ENCODE peak calls at places on chromosome 1, in ten cellular contexts. One of them, this sample, is unnamed.

GRCh38 chr1:94280541-94280940 is 43.2 kb upstream of the ARHGAP29 start:
- DNase-seq in heart left ventricle: no peak
- DNase-seq in sigmoid colon: no peak
- DNase-seq in A549: no peak
- DNase-seq in IMR-90: no peak
- DNase-seq in NB4: no peak
- DNase-seq in breast epithelium: no peak
- DNase-seq in right lobe of liver: no peak
- DNase-seq in HCT116: no peak
- DNase-seq in Peyer's patch: no peak
- DNase-seq in this sample: no peak

GRCh38 chr1:246492611-246493245 is 14.4 kb downstream of the SMYD3 start:
- DNase-seq in heart left ventricle: peak
- DNase-seq in sigmoid colon: no peak
- DNase-seq in A549: peak
- DNase-seq in IMR-90: peak
- DNase-seq in NB4: peak
- DNase-seq in breast epithelium: no peak
- DNase-seq in right lobe of liver: peak
- DNase-seq in HCT116: peak
- DNase-seq in Peyer's patch: peak
- DNase-seq in this sample: peak

GRCh38 chr1:245915406-245915805 is 591.7 kb downstream of the SMYD3 start:
- DNase-seq in heart left ventricle: no peak
- DNase-seq in sigmoid colon: no peak
- DNase-seq in A549: no peak
- DNase-seq in IMR-90: no peak
- DNase-seq in NB4: no peak
- DNase-seq in breast epithelium: no peak
- DNase-seq in right lobe of liver: no peak
- DNase-seq in HCT116: no peak
- DNase-seq in Peyer's patch: no peak
- DNase-seq in this sample: no peak

GRCh38 chr1:221912230-221912629 is 170.3 kb upstream of the DUSP10 start:
- DNase-seq in heart left ventricle: no peak
- DNase-seq in sigmoid colon: no peak
- DNase-seq in A549: no peak
- DNase-seq in IMR-90: peak
- DNase-seq in NB4: no peak
- DNase-seq in breast epithelium: no peak
- DNase-seq in right lobe of liver: no peak
- DNase-seq in HCT116: no peak
- DNase-seq in Peyer's patch: no peak
- DNase-seq in this sample: no peak

GRCh38 chr1:182246783-182247182 is 144.8 kb downstream of the GLUL start:
- DNase-seq in heart left ventricle: no peak
- DNase-seq in sigmoid colon: no peak
- DNase-seq in A549: no peak
- DNase-seq in IMR-90: no peak
- DNase-seq in NB4: no peak
- DNase-seq in breast epithelium: peak
- DNase-seq in right lobe of liver: peak
- DNase-seq in HCT116: no peak
- DNase-seq in Peyer's patch: no peak
- DNase-seq in this sample: peak

GRCh38 chr1:200107004-200107470 is 79.5 kb downstream of the NR5A2 start:
- DNase-seq in heart left ventricle: no peak
- DNase-seq in sigmoid colon: no peak
- DNase-seq in A549: no peak
- DNase-seq in IMR-90: no peak
- DNase-seq in NB4: no peak
- DNase-seq in breast epithelium: no peak
- DNase-seq in right lobe of liver: no peak
- DNase-seq in HCT116: no peak
- DNase-seq in Peyer's patch: peak
- DNase-seq in this sample: no peak

GRCh38 chr1:155012052-155012546 is 9.5 kb downstream of the ZBTB7B start:
- DNase-seq in heart left ventricle: peak
- DNase-seq in sigmoid colon: peak
- DNase-seq in A549: no peak
- DNase-seq in IMR-90: no peak
- DNase-seq in NB4: peak
- DNase-seq in breast epithelium: peak
- DNase-seq in right lobe of liver: peak
- DNase-seq in HCT116: peak
- DNase-seq in Peyer's patch: peak
- DNase-seq in this sample: peak

GRCh38 chr1:168631671-168632400 is 55.4 kb downstream of the XCL1 start:
- DNase-seq in heart left ventricle: no peak
- DNase-seq in sigmoid colon: no peak
- DNase-seq in A549: no peak
- DNase-seq in IMR-90: no peak
- DNase-seq in NB4: no peak
- DNase-seq in breast epithelium: no peak
- DNase-seq in right lobe of liver: no peak
- DNase-seq in HCT116: no peak
- DNase-seq in Peyer's patch: no peak
- DNase-seq in this sample: no peak

GRCh38 chr1:88612783-88613182 is 71.3 kb upstream of the PKN2 start:
- DNase-seq in heart left ventricle: no peak
- DNase-seq in sigmoid colon: no peak
- DNase-seq in A549: no peak
- DNase-seq in IMR-90: no peak
- DNase-seq in NB4: no peak
- DNase-seq in breast epithelium: no peak
- DNase-seq in right lobe of liver: no peak
- DNase-seq in HCT116: peak
- DNase-seq in Peyer's patch: peak
- DNase-seq in this sample: no peak

GRCh38 chr1:66248746-66249145 is 285.2 kb upstream of the SGIP1 start:
- DNase-seq in heart left ventricle: no peak
- DNase-seq in sigmoid colon: no peak
- DNase-seq in A549: no peak
- DNase-seq in IMR-90: no peak
- DNase-seq in NB4: no peak
- DNase-seq in breast epithelium: no peak
- DNase-seq in right lobe of liver: no peak
- DNase-seq in HCT116: no peak
- DNase-seq in Peyer's patch: no peak
- DNase-seq in this sample: no peak

GRCh38 chr1:243917863-243918565 is 68.0 kb upstream of the AKT3 start:
- DNase-seq in heart left ventricle: no peak
- DNase-seq in sigmoid colon: no peak
- DNase-seq in A549: no peak
- DNase-seq in IMR-90: peak
- DNase-seq in NB4: no peak
- DNase-seq in breast epithelium: no peak
- DNase-seq in right lobe of liver: no peak
- DNase-seq in HCT116: no peak
- DNase-seq in Peyer's patch: no peak
- DNase-seq in this sample: no peak

GRCh38 chr1:243912347-243912746 is 62.3 kb upstream of the AKT3 start:
- DNase-seq in heart left ventricle: no peak
- DNase-seq in sigmoid colon: no peak
- DNase-seq in A549: no peak
- DNase-seq in IMR-90: no peak
- DNase-seq in NB4: no peak
- DNase-seq in breast epithelium: no peak
- DNase-seq in right lobe of liver: no peak
- DNase-seq in HCT116: no peak
- DNase-seq in Peyer's patch: no peak
- DNase-seq in this sample: no peak

GRCh38 chr1:243921113-243921512 is 71.1 kb upstream of the AKT3 start:
- DNase-seq in heart left ventricle: no peak
- DNase-seq in sigmoid colon: no peak
- DNase-seq in A549: no peak
- DNase-seq in IMR-90: no peak
- DNase-seq in NB4: no peak
- DNase-seq in breast epithelium: no peak
- DNase-seq in right lobe of liver: no peak
- DNase-seq in HCT116: no peak
- DNase-seq in Peyer's patch: no peak
- DNase-seq in this sample: peak

GRCh38 chr1:243916160-243916559 is 66.1 kb upstream of the AKT3 start:
- DNase-seq in heart left ventricle: no peak
- DNase-seq in sigmoid colon: no peak
- DNase-seq in A549: no peak
- DNase-seq in IMR-90: peak
- DNase-seq in NB4: no peak
- DNase-seq in breast epithelium: no peak
- DNase-seq in right lobe of liver: no peak
- DNase-seq in HCT116: no peak
- DNase-seq in Peyer's patch: no peak
- DNase-seq in this sample: no peak

DNA sequence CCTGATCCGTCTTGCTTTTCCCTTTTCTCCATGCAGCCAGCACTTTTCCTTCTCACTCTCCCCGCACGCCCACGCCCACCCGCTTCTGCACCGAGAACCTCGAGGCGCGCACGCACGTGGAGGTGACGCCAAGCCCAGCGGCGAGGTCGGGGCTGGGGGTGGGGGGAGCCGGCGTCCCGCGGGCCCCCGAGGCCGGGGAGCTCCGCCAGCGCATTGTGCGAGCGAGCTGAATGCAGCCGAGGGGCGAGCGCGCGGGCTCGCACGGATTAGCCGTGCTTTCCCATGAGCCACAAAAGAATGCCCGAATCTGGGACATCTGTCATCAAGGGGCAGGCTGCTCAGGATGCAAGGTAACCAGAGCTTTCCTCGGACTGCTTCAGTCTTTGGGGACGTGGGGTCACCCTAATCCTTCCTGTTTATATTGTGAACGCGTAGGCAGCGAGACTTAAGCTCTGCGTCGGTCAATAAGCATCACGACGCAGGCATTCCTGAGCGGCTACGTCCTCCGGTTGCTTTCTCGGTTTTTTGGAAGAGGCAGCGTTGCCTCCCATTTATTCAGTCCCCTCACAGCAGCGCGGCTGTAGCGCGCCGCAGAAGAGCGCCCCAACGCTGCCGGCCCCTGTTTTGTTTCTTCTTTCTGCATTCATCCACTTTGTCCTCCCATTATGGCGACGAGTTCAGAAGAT is 67.3 kb upstream of the AKT3 start:
- DNase-seq in heart left ventricle: peak
- DNase-seq in sigmoid colon: peak
- DNase-seq in A549: peak
- DNase-seq in IMR-90: peak
- DNase-seq in NB4: peak
- DNase-seq in breast epithelium: no peak
- DNase-seq in right lobe of liver: no peak
- DNase-seq in HCT116: no peak
- DNase-seq in Peyer's patch: no peak
- DNase-seq in this sample: no peak
- TF ChIP-seq POLR2A in heart left ventricle: no peak
- TF ChIP-seq POLR2A in sigmoid colon: no peak
- TF ChIP-seq POLR2A in A549: no peak
- TF ChIP-seq POLR2A in IMR-90: peak
- TF ChIP-seq POLR2A in NB4: no peak
- TF ChIP-seq POLR2A in breast epithelium: no peak
- TF ChIP-seq POLR2A in right lobe of liver: no peak
- TF ChIP-seq POLR2A in HCT116: no peak
- TF ChIP-seq POLR2A in Peyer's patch: no peak
- TF ChIP-seq POLR2A in this sample: no peak

GRCh38 chr1:5637171-5637570 is 355.1 kb downstream of the NPHP4 start:
- DNase-seq in heart left ventricle: no peak
- DNase-seq in sigmoid colon: no peak
- DNase-seq in A549: peak
- DNase-seq in IMR-90: no peak
- DNase-seq in NB4: peak
- DNase-seq in breast epithelium: no peak
- DNase-seq in right lobe of liver: peak
- DNase-seq in HCT116: peak
- DNase-seq in Peyer's patch: no peak
- DNase-seq in this sample: no peak
- TF ChIP-seq CTCF in heart left ventricle: peak
- TF ChIP-seq CTCF in sigmoid colon: no peak
- TF ChIP-seq CTCF in A549: peak
- TF ChIP-seq CTCF in IMR-90: no peak
- TF ChIP-seq CTCF in NB4: peak
- TF ChIP-seq CTCF in breast epithelium: no peak
- TF ChIP-seq CTCF in right lobe of liver: peak
- TF ChIP-seq CTCF in HCT116: peak
- TF ChIP-seq CTCF in Peyer's patch: peak
- TF ChIP-seq CTCF in this sample: no peak

GRCh38 chr1:11291049-11291448 is 18.1 kb downstream of the UBIAD1 start:
- DNase-seq in heart left ventricle: no peak
- DNase-seq in sigmoid colon: no peak
- DNase-seq in A549: no peak
- DNase-seq in IMR-90: no peak
- DNase-seq in NB4: no peak
- DNase-seq in breast epithelium: no peak
- DNase-seq in right lobe of liver: no peak
- DNase-seq in HCT116: no peak
- DNase-seq in Peyer's patch: no peak
- DNase-seq in this sample: no peak
- TF ChIP-seq POLR2A in heart left ventricle: no peak
- TF ChIP-seq POLR2A in sigmoid colon: no peak
- TF ChIP-seq POLR2A in A549: no peak
- TF ChIP-seq POLR2A in IMR-90: no peak
- TF ChIP-seq POLR2A in NB4: no peak
- TF ChIP-seq POLR2A in breast epithelium: no peak
- TF ChIP-seq POLR2A in right lobe of liver: no peak
- TF ChIP-seq POLR2A in HCT116: no peak
- TF ChIP-seq POLR2A in Peyer's patch: no peak
- TF ChIP-seq POLR2A in this sample: no peak

GRCh38 chr1:194813109-194813508 is 1626.7 kb upstream of the B3GALT2 start:
- DNase-seq in heart left ventricle: no peak
- DNase-seq in sigmoid colon: no peak
- DNase-seq in A549: no peak
- DNase-seq in IMR-90: no peak
- DNase-seq in NB4: no peak
- DNase-seq in breast epithelium: no peak
- DNase-seq in right lobe of liver: no peak
- DNase-seq in HCT116: no peak
- DNase-seq in Peyer's patch: no peak
- DNase-seq in this sample: no peak

GRCh38 chr1:194807530-194808220 is 1621.3 kb upstream of the B3GALT2 start:
- DNase-seq in heart left ventricle: no peak
- DNase-seq in sigmoid colon: no peak
- DNase-seq in A549: no peak
- DNase-seq in IMR-90: no peak
- DNase-seq in NB4: no peak
- DNase-seq in breast epithelium: no peak
- DNase-seq in right lobe of liver: no peak
- DNase-seq in HCT116: no peak
- DNase-seq in Peyer's patch: no peak
- DNase-seq in this sample: no peak

DNA sequence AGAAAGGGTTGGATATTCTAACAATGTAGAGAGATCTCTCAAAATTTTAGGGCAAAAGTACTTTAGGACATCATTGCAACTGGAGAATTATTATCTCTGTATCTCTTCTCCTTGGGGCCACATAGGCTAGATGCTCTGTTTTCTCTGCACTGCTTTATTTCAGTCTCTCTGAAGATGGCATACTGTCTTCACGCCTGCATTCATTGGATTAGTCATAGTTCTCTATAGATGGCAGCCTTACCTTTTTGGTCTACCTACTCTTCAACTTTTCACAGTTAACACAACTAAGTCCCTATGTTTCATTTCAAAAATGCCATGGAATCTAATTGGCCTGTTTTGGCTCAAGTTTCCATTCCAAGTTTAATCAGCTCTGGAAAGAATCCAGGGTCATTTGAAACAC is 1623.3 kb upstream of the B3GALT2 start:
- DNase-seq in heart left ventricle: no peak
- DNase-seq in sigmoid colon: no peak
- DNase-seq in A549: no peak
- DNase-seq in IMR-90: no peak
- DNase-seq in NB4: no peak
- DNase-seq in breast epithelium: no peak
- DNase-seq in right lobe of liver: no peak
- DNase-seq in HCT116: no peak
- DNase-seq in Peyer's patch: no peak
- DNase-seq in this sample: no peak
- TF ChIP-seq CTCF in heart left ventricle: no peak
- TF ChIP-seq CTCF in sigmoid colon: no peak
- TF ChIP-seq CTCF in A549: no peak
- TF ChIP-seq CTCF in IMR-90: no peak
- TF ChIP-seq CTCF in NB4: no peak
- TF ChIP-seq CTCF in breast epithelium: no peak
- TF ChIP-seq CTCF in right lobe of liver: no peak
- TF ChIP-seq CTCF in HCT116: no peak
- TF ChIP-seq CTCF in Peyer's patch: no peak
- TF ChIP-seq CTCF in this sample: no peak

This sample was measured in lower leg skin.